ENCODE peak calls at places on chromosomes 5 and 9, in five cellular contexts. M is AG04449, O is Peyer's patch, X is astrocyte of the cerebellum, K is cardiac fibroblast. I is an unnamed sample.

GRCh38 chr9:131676431-131676972 is 63.4 kb downstream of the RAPGEF1 start:
- DNase-seq in X (no peak), K (no peak), O (peak), M (no peak), I (no peak)

GRCh38 chr9:31275419-31275818 is 1109.0 kb upstream of the ACO1 start:
- DNase-seq in K (no peak), O (no peak), X (no peak), M (no peak), I (no peak)

GRCh38 chr5:158394102-158394501 is 535.2 kb upstream of the CLINT1 start:
- DNase-seq in O (no peak), K (no peak), X (no peak), M (no peak), I (no peak)

GRCh38 chr9:33230756-33231691 is 8.9 kb upstream of the SPINK4 start:
- DNase-seq in K (no peak), O (no peak), X (no peak), M (no peak), I (no peak)

GRCh38 chr9:80875947-80876346 is 813.4 kb downstream of the TLE1 start:
- DNase-seq in M (no peak), O (no peak), X (no peak), K (no peak), I (no peak)

GRCh38 chr9:76486151-76486550 is 27.2 kb downstream of the GCNT1 start:
- DNase-seq in K (no peak), X (no peak), M (no peak), O (no peak), I (peak)

GRCh38 chr5:39202594-39203290 is 16.6 kb downstream of the FYB1 start:
- DNase-seq in K (no peak), M (no peak), O (no peak), X (no peak), I (no peak)

GRCh38 chr5:78908173-78908901 is 76.8 kb downstream of the ARSB start:
- DNase-seq in X (peak), O (no peak), M (no peak), K (peak), I (peak)

GRCh38 chr9:72477862-72478564 is 43.4 kb upstream of the TMC1 start:
- DNase-seq in O (no peak), X (no peak), K (peak), M (no peak), I (peak)

GRCh38 chr5:116454417-116454927 is 120.2 kb downstream of the SEMA6A start:
- DNase-seq in O (no peak), K (peak), M (peak), X (peak), I (peak)

GRCh38 chr9:113547501-113547900 is 84.0 kb downstream of the RGS3 start:
- DNase-seq in K (no peak), M (no peak), X (no peak), O (no peak), I (no peak)

GRCh38 chr9:129945314-129945713 is 97.7 kb downstream of the FNBP1 start:
- DNase-seq in O (no peak), X (no peak), M (no peak), K (no peak), I (no peak)

GRCh38 chr5:7852542-7852941 is 1.6 kb upstream of the CFAP90 start:
- DNase-seq in O (no peak), X (no peak), K (peak), M (no peak), I (peak)

GRCh38 chr9:17509698-17510097 is 69.2 kb upstream of the SH3GL2 start:
- DNase-seq in K (no peak), M (peak), O (no peak), X (no peak), I (no peak)

GRCh38 chr5:167534131-167534530 is 757.3 kb upstream of the WWC1 start:
- DNase-seq in O (no peak), X (no peak), K (no peak), M (no peak), I (no peak)

GRCh38 chr5:172939045-172939444 is 20.2 kb upstream of the RPL26L1 start:
- DNase-seq in O (no peak), M (no peak), X (no peak), K (peak), I (peak)

GRCh38 chr5:80346055-80346454 is 26.3 kb downstream of the SPZ1 start:
- DNase-seq in X (no peak), M (no peak), K (peak), O (peak), I (peak)

GRCh38 chr5:56440871-56441740 is 208.0 kb upstream of the ANKRD55 start:
- DNase-seq in K (peak), M (no peak), X (peak), O (no peak), I (peak)

GRCh38 chr5:36763454-36763853 is 113.1 kb upstream of the NIPBL start:
- DNase-seq in K (no peak), M (no peak), X (no peak), O (no peak), I (no peak)

GRCh38 chr5:102845041-102845440 is 89.9 kb downstream of the PAM start:
- DNase-seq in O (no peak), X (no peak), M (no peak), K (no peak), I (no peak)

GRCh38 chr9:128835246-128836210 is 5.9 kb upstream of the SPOUT1 start:
- DNase-seq in O (no peak), M (no peak), K (no peak), X (no peak), I (no peak)

GRCh38 chr9:111891910-111892499 is 4.6 kb upstream of the UGCG start:
- DNase-seq in X (no peak), O (peak), K (no peak), M (no peak), I (no peak)

GRCh38 chr5:159104058-159104651 is 4.4 kb upstream of the EBF1 start:
- DNase-seq in M (no peak), O (no peak), K (peak), X (no peak), I (peak)

DNA sequence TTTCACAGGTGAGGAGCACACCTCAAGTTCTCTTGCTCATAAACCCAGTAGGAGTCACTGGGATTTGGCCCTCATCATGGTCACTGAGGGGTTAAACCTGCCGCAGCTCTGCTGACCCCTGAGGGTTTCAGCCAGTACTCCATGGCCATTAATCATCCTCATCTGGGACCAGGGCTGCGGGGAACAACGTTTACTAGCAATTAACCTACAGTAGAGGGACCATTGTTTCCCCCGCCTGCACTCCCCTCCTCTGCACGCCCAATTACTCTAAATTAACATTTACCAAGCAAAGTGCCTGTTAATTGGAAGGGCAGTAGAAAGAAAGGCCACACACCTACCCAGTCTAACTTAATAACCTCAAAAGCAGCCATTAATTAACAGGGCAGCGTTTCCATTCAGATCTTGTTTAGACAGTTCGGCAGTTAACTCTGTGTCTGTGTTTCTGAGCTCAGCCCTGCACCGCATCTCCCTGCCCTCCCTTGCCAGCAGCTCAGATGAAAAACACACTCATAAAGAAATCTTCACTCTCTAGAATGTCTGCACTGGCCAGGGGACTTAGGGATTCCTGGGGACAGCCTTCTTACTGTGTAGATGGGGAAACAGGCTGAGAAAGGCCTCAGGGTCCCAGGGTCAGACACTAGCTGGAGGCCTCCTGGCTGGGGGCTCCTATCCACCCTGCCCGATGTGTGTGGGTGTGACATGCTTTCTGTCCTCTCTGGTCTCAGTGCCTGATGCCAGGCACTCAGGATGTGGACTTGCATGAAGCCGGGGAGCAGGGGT is 51.6 kb downstream of the ALG2 start:
- DNase-seq in X (no peak), O (no peak), M (no peak), K (no peak), I (no peak)
- TF ChIP-seq CTCF in X (peak), O (no peak), M (no peak), K (peak), I (no peak)

DNA sequence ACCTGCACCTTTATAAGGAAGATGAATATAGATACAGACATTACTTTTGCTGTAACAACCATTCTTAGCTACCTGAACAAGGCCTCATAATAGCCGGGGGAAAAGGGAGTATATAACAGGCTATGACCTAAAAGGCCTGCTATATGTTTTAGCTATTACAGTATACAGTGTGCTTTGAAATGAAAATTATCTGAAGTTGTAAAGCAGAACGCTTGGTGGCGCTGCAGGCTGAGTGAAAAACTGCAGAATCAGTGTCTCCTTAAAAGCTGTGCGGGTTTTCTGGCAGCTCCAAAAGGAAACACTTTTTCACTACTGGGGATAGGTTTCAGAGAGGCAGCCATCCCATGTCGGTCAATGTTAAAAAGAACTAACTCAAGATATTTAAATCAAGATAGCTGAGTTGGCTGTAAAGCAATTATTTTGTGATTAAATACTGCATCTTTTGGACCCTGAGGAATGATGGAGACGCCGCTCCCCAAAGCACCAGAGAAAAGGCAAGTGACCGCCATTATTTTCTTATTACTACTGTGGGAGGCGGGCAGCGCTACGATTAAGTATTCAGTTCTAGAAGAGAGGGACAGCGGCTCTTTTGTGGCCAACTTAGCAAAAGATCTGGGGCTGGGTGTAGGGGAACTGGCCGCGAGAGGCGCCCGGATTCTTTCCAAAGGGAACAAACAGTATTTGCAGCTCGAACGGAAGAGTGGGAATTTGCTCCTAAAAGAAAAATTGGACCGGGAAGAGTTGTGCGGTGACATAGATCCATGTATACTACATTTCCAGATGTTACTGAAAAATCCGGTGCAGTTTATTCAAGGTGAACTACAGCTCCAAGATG is 5.9 kb downstream of the PCDHB6 start:
- DNase-seq in O (no peak), X (no peak), K (no peak), M (no peak), I (no peak)
- H3K4me3 ChIP-seq in O (no peak), X (no peak), K (no peak), M (no peak), I (no peak)

DNA sequence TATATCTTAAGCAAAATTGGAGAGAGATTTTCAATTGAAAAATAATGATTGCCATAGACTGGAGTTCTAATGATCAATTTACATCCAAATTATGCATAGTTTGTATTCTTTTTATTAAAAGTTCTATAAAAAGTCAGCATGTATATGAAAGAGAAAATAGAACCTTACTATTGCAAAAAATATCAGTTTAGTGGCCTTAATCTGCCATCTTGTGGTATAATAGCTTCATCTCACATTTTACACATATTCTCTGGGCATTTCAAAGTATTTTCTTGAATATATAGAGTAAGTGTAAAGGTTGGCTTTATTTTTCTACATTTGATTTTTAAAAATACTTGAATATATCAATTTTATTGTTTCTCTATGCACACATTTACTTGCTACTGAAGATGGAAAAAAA is 1858.6 kb upstream of the CDH9 start:
- DNase-seq in X (peak), K (no peak), M (no peak), O (no peak), I (peak)
- TF ChIP-seq CTCF in X (no peak), K (no peak), M (no peak), O (no peak), I (no peak)

GRCh38 chr9:2838356-2838983 is 5.4 kb downstream of the PUM3 start:
- DNase-seq in M (no peak), O (no peak), X (no peak), K (peak), I (peak)
- H3K4me3 ChIP-seq in M (no peak), O (peak), X (no peak), K (no peak), I (peak)

DNA sequence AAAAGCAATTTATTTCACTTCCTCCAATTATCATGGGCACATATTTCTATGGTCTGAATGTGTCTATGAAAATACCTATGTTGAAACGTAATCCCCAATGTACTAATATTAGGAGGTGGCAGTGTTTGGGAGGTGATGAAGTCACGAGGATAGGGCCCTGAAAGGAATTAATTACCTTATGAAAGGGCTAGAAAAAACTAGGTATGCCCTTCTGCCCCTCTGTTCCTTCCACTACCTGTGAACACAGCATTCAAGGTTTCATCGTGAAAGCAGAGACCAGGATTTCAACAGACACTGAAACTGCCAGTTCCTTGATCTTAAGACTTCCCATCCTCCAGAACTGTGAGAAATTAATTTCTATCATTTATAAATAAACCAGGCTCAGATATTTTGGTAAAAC is 1037.1 kb upstream of the C9orf72 start:
- DNase-seq in X (no peak), M (no peak), O (no peak), K (no peak), I (no peak)
- TF ChIP-seq CTCF in X (no peak), M (no peak), O (no peak), K (no peak), I (no peak)

GRCh38 chr9:135939351-135940265 is 21.6 kb downstream of the UBAC1 start:
- DNase-seq in O (no peak), X (no peak), M (no peak), K (no peak), I (no peak)
- H3K4me3 ChIP-seq in O (no peak), X (no peak), M (no peak), K (no peak), I (no peak)

GRCh38 chr9:127504887-127505251 is 53.6 kb downstream of the LRSAM1 start:
- DNase-seq in X (no peak), K (no peak), M (no peak), O (no peak), I (no peak)

GRCh38 chr9:127506117-127506813 is 55.0 kb downstream of the LRSAM1 start:
- DNase-seq in M (no peak), K (no peak), O (no peak), X (no peak), I (no peak)

GRCh38 chr9:127503947-127504886 is 52.9 kb downstream of the LRSAM1 start:
- DNase-seq in K (peak), X (peak), M (no peak), O (peak), I (peak)

GRCh38 chr9:127506814-127507750 is 55.8 kb downstream of the LRSAM1 start:
- DNase-seq in O (no peak), X (no peak), M (no peak), K (peak), I (no peak)

DNA sequence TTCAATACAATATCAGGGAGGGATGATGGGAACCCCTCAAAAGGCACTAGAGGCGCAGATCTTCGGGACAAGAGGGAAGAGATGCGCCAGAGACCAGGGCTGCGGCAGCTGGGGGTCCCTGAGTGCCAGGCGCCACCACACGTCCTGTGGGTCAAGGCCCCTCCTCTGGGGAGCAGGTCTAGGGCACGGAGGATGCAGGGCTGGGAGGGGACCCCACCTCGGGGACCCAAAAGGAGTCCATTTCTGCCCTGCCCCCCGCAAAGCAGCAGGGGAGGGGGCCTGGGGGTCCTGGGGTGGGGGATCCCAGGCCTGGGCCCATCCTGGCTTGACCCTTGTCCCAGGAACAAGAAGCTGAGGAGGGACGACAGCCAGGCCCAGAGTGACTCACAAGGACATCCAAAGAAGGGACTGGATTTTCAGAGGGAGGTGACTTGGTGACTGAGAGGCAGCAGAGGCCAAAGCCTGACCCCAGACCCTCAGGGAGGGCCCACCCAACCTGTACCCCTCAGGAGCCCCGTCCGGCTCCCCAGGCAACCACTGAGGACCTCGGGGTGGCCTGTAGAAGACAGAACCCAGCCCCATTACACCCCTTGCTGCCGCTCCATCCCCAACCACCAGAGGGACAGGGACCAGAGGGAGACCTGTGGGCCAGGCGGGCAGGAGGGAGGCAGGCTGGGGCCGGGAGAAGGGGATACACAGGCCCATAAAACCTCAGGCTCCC is 54.2 kb downstream of the LRSAM1 start:
- DNase-seq in X (no peak), K (peak), M (no peak), O (peak), I (peak)
- TF ChIP-seq CTCF in X (peak), K (peak), M (peak), O (peak), I (peak)

DNA sequence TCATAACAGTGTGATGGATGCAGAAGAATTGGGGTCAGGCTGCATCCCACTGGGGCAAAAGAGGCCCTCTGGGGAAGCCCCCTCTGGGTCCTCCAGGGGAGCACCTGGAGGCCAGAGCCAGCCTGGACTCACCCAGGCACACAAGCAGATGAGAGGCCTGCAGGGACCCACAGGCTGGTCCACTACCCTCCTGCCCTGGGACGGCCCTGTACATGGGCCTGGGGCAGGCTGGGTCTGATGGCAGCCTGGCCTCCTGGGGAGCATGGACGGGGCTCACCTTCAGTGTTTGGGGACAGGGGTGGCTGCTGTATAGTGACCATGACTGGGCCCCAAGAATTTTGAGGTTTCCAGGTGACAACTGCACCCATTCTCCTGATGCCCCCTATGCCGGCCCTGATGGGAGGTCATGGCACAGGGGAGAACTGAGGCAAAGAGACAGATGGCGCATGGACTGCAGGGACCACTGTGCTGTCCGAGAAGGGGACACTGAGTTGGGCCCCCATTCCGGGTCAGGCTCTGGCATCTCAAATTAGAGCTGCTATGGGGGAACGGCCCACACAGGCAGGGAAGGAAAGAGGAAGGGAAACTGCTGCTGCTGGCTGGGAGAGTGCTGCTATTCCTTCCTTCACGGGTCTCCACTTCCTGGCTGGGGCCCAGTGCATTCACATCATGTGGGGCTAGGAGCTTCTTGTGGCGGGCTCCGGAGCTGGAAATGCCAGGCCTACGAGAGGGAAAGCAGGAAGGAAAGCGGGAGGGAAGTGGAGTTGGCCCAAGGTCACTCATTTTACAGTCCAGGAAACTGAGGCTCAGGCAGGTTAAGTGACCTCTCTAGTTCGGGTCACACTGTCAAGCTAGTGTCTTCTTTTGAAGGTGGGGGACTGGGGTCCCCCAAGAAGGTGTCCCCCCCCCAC is 1.5 kb upstream of the CARD19 start:
- DNase-seq in X (no peak), M (no peak), O (peak), K (no peak), I (no peak)
- H3K4me3 ChIP-seq in X (peak), M (peak), O (peak), K (no peak), I (peak)

GRCh38 chr9:4679268-4680177 is at the start of gene CDC37L1:
- DNase-seq in O (peak), X (peak), K (peak), M (peak), I (peak)
- TF ChIP-seq CTCF in O (peak), X (peak), K (peak), M (peak), I (peak)

DNA sequence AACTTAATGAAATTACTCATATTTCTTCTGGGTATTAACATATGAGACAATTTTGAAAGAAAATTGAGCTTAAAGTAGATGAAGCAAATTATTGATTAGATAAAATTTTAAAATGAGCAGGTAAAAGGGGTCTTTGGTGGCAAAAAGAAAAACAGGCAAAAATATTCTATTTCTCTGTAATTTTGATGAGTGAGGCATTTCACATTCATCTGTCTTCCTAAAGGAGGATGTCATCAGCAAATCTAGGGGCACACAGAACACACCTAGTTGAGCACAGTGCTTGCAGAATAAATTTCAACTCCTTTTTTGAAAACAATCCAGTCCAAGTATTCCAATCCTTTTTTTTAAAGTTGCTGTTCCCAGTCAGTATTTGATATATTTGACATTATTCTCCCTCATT is 16.2 kb downstream of the ZNF189 start:
- DNase-seq in O (no peak), M (no peak), X (no peak), K (no peak), I (no peak)
- H3K4me3 ChIP-seq in O (no peak), M (no peak), X (no peak), K (no peak), I (no peak)